ENCODE peak calls at places on chromosomes 13 and 19, in nine cellular contexts. A, M, G, S, X, H, J, K and E are unnamed samples.
A peak's percentile ranks its signal among the peaks of the same experiment; 100 is the strongest.

GRCh38 chr19:30449673-30450072 is 77.5 kb downstream of the ZNF536 start:
- DNase-seq in A (no peak), M (no peak), G (no peak), S (no peak), X (no peak), H (no peak), J (no peak), K (no peak), E (no peak)

GRCh38 chr13:44904982-44905381 is 84.3 kb downstream of the NUFIP1 start:
- DNase-seq in A (no peak), M (peak; percentile 5), G (no peak), S (no peak), X (no peak), H (peak; percentile 32), J (no peak), K (peak; percentile 91), E (no peak)

GRCh38 chr13:31772231-31772630 is 32.9 kb downstream of the RXFP2 start:
- DNase-seq in A (no peak), M (no peak), G (no peak), S (no peak), X (no peak), H (no peak), J (no peak), K (no peak), E (no peak)

GRCh38 chr13:74438911-74439310 is 304.7 kb upstream of the KLF12 start:
- DNase-seq in A (no peak), M (no peak), G (no peak), S (no peak), X (no peak), H (no peak), J (peak; percentile 4), K (no peak), E (no peak)

GRCh38 chr13:62879071-62879470 is 1463.4 kb upstream of the PCDH20 start:
- DNase-seq in A (no peak), M (no peak), G (no peak), S (no peak), X (no peak), H (no peak), J (peak; percentile 3), K (no peak), E (no peak)

GRCh38 chr19:18594096-18594823 is 5.7 kb downstream of the REX1BD start:
- DNase-seq in A (peak; percentile 17), M (peak; percentile 9), G (peak; percentile 60), S (peak; percentile 67), X (peak; percentile 86), H (peak; percentile 73), J (peak; percentile 50), K (peak; percentile 91), E (peak; percentile 64)

GRCh38 chr13:101150998-101151397 is 265.3 kb downstream of the NALCN start:
- DNase-seq in A (no peak), M (no peak), G (no peak), S (peak; percentile 38), X (no peak), H (no peak), J (no peak), K (no peak), E (no peak)

GRCh38 chr19:35444735-35445134 is 3.3 kb upstream of the FFAR2 start:
- DNase-seq in A (no peak), M (no peak), G (no peak), S (no peak), X (no peak), H (no peak), J (no peak), K (no peak), E (no peak)

GRCh38 chr19:55173717-55174409 is 6.2 kb downstream of the SYT5 start:
- DNase-seq in A (peak; percentile 7), M (no peak), G (no peak), S (no peak), X (no peak), H (peak; percentile 76), J (peak; percentile 86), K (no peak), E (peak; percentile 11)

GRCh38 chr13:76852991-76853390 is 33.2 kb downstream of the KCTD12 start:
- DNase-seq in A (no peak), M (no peak), G (no peak), S (no peak), X (no peak), H (peak; percentile 24), J (no peak), K (no peak), E (no peak)

GRCh38 chr19:9075064-9075964 is 11.5 kb upstream of the OR1M1 start:
- DNase-seq in A (peak; percentile 54), M (peak; percentile 5), G (no peak), S (no peak), X (peak; percentile 93), H (peak; percentile 93), J (peak; percentile 84), K (peak; percentile 86), E (no peak)

GRCh38 chr13:94520001-94520400 is 40.5 kb upstream of the DCT start:
- DNase-seq in A (no peak), M (no peak), G (no peak), S (no peak), X (no peak), H (no peak), J (peak; percentile 66), K (no peak), E (no peak)

GRCh38 chr13:103078145-103078544 is 11.9 kb upstream of the SLC10A2 start:
- DNase-seq in A (no peak), M (no peak), G (no peak), S (no peak), X (no peak), H (no peak), J (no peak), K (no peak), E (no peak)

GRCh38 chr13:33994198-33994597 is 176.2 kb downstream of the RFC3 start:
- DNase-seq in A (no peak), M (no peak), G (no peak), S (no peak), X (no peak), H (no peak), J (no peak), K (no peak), E (no peak)

GRCh38 chr19:6268382-6268771 is 11.4 kb downstream of the MLLT1 start:
- DNase-seq in A (no peak), M (no peak), G (no peak), S (no peak), X (no peak), H (no peak), J (no peak), K (no peak), E (no peak)

GRCh38 chr13:81760316-81760715 is 1419.4 kb upstream of the SPRY2 start:
- DNase-seq in A (no peak), M (no peak), G (no peak), S (no peak), X (no peak), H (no peak), J (no peak), K (no peak), E (no peak)

GRCh38 chr19:49862411-49863253 is 4.7 kb downstream of the PNKP start:
- DNase-seq in A (no peak), M (no peak), G (no peak), S (peak; percentile 23), X (peak; percentile 58), H (peak; percentile 51), J (no peak), K (peak; percentile 82), E (no peak)

GRCh38 chr13:98142427-98143156 is at the start of gene FARP1:
- DNase-seq in A (peak; percentile 14), M (peak; percentile 4), G (no peak), S (peak; percentile 98), X (peak; percentile 22), H (peak; percentile 84), J (peak; percentile 70), K (peak; percentile 93), E (no peak)

GRCh38 chr19:51627491-51628138 is 2.6 kb downstream of the SIGLEC5 start:
- DNase-seq in A (no peak), M (no peak), G (no peak), S (no peak), X (peak; percentile 86), H (no peak), J (no peak), K (no peak), E (no peak)

GRCh38 chr19:13923194-13923987 is 14.8 kb downstream of the PODNL1 start:
- DNase-seq in A (no peak), M (no peak), G (no peak), S (no peak), X (no peak), H (no peak), J (no peak), K (no peak), E (no peak)

GRCh38 chr13:80524447-80525215 is 183.7 kb upstream of the SPRY2 start:
- DNase-seq in A (no peak), M (no peak), G (no peak), S (no peak), X (no peak), H (no peak), J (no peak), K (no peak), E (no peak)

GRCh38 chr13:84121456-84121855 is 239.2 kb upstream of the SLITRK1 start:
- DNase-seq in A (no peak), M (no peak), G (no peak), S (no peak), X (no peak), H (no peak), J (no peak), K (no peak), E (no peak)

GRCh38 chr13:40466271-40466670 is 200.2 kb downstream of the FOXO1 start:
- DNase-seq in A (no peak), M (no peak), G (no peak), S (no peak), X (no peak), H (no peak), J (no peak), K (no peak), E (no peak)

GRCh38 chr13:20772401-20773131 is 1.2 kb downstream of the EEF1AKMT1 start:
- DNase-seq in A (no peak), M (no peak), G (no peak), S (no peak), X (peak; percentile 48), H (no peak), J (no peak), K (no peak), E (no peak)

GRCh38 chr13:71866173-71867091 is 572 bp downstream of the DACH1 start:
- DNase-seq in A (no peak), M (no peak), G (no peak), S (peak; percentile 80), X (peak; percentile 69), H (peak; percentile 34), J (no peak), K (peak; percentile 80), E (no peak)

GRCh38 chr19:2334986-2335846 is 6.7 kb downstream of the SPPL2B start:
- DNase-seq in A (no peak), M (no peak), G (no peak), S (no peak), X (no peak), H (no peak), J (no peak), K (no peak), E (no peak)

GRCh38 chr19:39996811-39997594 is at the start of gene ZNF546:
- DNase-seq in A (peak; percentile 65), M (peak; percentile 80), G (peak; percentile 74), S (peak; percentile 84), X (peak; percentile 87), H (peak; percentile 92), J (peak; percentile 86), K (peak; percentile 97), E (peak; percentile 82)

GRCh38 chr13:40306817-40307216 is 359.6 kb downstream of the FOXO1 start:
- DNase-seq in A (no peak), M (no peak), G (no peak), S (no peak), X (no peak), H (no peak), J (no peak), K (no peak), E (no peak)

GRCh38 chr13:92991687-92992086 is 234.9 kb upstream of the GPC6 start:
- DNase-seq in A (no peak), M (no peak), G (no peak), S (no peak), X (no peak), H (no peak), J (no peak), K (no peak), E (no peak)

GRCh38 chr13:59038824-59039223 is 1124.9 kb downstream of the DIAPH3 start:
- DNase-seq in A (no peak), M (no peak), G (no peak), S (peak; percentile 51), X (no peak), H (no peak), J (no peak), K (no peak), E (no peak)

GRCh38 chr19:37251308-37252229 is 33.6 kb downstream of the ZNF383 start:
- DNase-seq in A (peak; percentile 87), M (peak; percentile 91), G (no peak), S (peak; percentile 87), X (no peak), H (peak; percentile 56), J (peak; percentile 82), K (peak; percentile 91), E (peak; percentile 4)